ENCODE peak calls at places on chromosomes 7 and 10, in seven cellular contexts. One of them, this sample, is unnamed.

GRCh38 chr7:90459888-90460287 is 9.6 kb upstream of the PTTG1IP2 start:
- DNase-seq in stomach: no peak
- DNase-seq in gastrocnemius medialis: no peak
- DNase-seq in trophoblast cell: no peak
- DNase-seq in HCT116: no peak
- DNase-seq in SJSA1: no peak
- DNase-seq in A549: peak; percentile 6
- DNase-seq in this sample: no peak

GRCh38 chr7:78620931-78621330 is 822.4 kb downstream of the PHTF2 start:
- DNase-seq in stomach: no peak
- DNase-seq in gastrocnemius medialis: no peak
- DNase-seq in trophoblast cell: no peak
- DNase-seq in HCT116: no peak
- DNase-seq in SJSA1: no peak
- DNase-seq in A549: peak; percentile 5
- DNase-seq in this sample: peak; percentile 10

GRCh38 chr7:132393789-132394261 is 182.4 kb downstream of the PLXNA4 start:
- DNase-seq in stomach: peak; percentile 60
- DNase-seq in gastrocnemius medialis: peak; percentile 11
- DNase-seq in trophoblast cell: no peak
- DNase-seq in HCT116: no peak
- DNase-seq in SJSA1: no peak
- DNase-seq in A549: no peak
- DNase-seq in this sample: no peak

GRCh38 chr7:39622609-39623311 is 612 bp upstream of the RALA start:
- DNase-seq in stomach: no peak
- DNase-seq in gastrocnemius medialis: peak; percentile 10
- DNase-seq in trophoblast cell: peak; percentile 21
- DNase-seq in HCT116: no peak
- DNase-seq in SJSA1: no peak
- DNase-seq in A549: no peak
- DNase-seq in this sample: no peak

GRCh38 chr7:39580150-39580874 is 14.1 kb downstream of the YAE1 start:
- DNase-seq in stomach: peak; percentile 83
- DNase-seq in gastrocnemius medialis: peak; percentile 59
- DNase-seq in trophoblast cell: peak; percentile 81
- DNase-seq in HCT116: peak; percentile 87
- DNase-seq in SJSA1: peak; percentile 65
- DNase-seq in A549: peak; percentile 94
- DNase-seq in this sample: peak; percentile 89

GRCh38 chr7:48718731-48719387 is 205.5 kb upstream of the CDC14C start:
- DNase-seq in stomach: no peak
- DNase-seq in gastrocnemius medialis: no peak
- DNase-seq in trophoblast cell: no peak
- DNase-seq in HCT116: no peak
- DNase-seq in SJSA1: no peak
- DNase-seq in A549: no peak
- DNase-seq in this sample: no peak

GRCh38 chr7:28759373-28760013 is 198.6 kb downstream of the TRIL start:
- DNase-seq in stomach: no peak
- DNase-seq in gastrocnemius medialis: no peak
- DNase-seq in trophoblast cell: peak; percentile 24
- DNase-seq in HCT116: no peak
- DNase-seq in SJSA1: peak; percentile 47
- DNase-seq in A549: no peak
- DNase-seq in this sample: no peak

GRCh38 chr10:80504897-80505465 is 32.7 kb upstream of the SH2D4B start:
- DNase-seq in stomach: no peak
- DNase-seq in gastrocnemius medialis: no peak
- DNase-seq in trophoblast cell: peak; percentile 97
- DNase-seq in HCT116: no peak
- DNase-seq in SJSA1: no peak
- DNase-seq in A549: no peak
- DNase-seq in this sample: no peak

GRCh38 chr7:1329261-1329660 is 96.6 kb downstream of the UNCX start:
- DNase-seq in stomach: no peak
- DNase-seq in gastrocnemius medialis: no peak
- DNase-seq in trophoblast cell: no peak
- DNase-seq in HCT116: no peak
- DNase-seq in SJSA1: no peak
- DNase-seq in A549: no peak
- DNase-seq in this sample: no peak

GRCh38 chr10:29828978-29829377 is 194.2 kb upstream of the SVIL start:
- DNase-seq in stomach: no peak
- DNase-seq in gastrocnemius medialis: no peak
- DNase-seq in trophoblast cell: no peak
- DNase-seq in HCT116: no peak
- DNase-seq in SJSA1: no peak
- DNase-seq in A549: no peak
- DNase-seq in this sample: no peak

GRCh38 chr7:97005764-97006145 is 402 bp downstream of the DLX6 start:
- DNase-seq in stomach: no peak
- DNase-seq in gastrocnemius medialis: no peak
- DNase-seq in trophoblast cell: no peak
- DNase-seq in HCT116: no peak
- DNase-seq in SJSA1: no peak
- DNase-seq in A549: no peak
- DNase-seq in this sample: no peak

GRCh38 chr7:7099584-7100014 is 82.7 kb upstream of the C1GALT1 start:
- DNase-seq in stomach: peak; percentile 76
- DNase-seq in gastrocnemius medialis: peak; percentile 39
- DNase-seq in trophoblast cell: peak; percentile 92
- DNase-seq in HCT116: peak; percentile 86
- DNase-seq in SJSA1: peak; percentile 96
- DNase-seq in A549: peak; percentile 79
- DNase-seq in this sample: peak; percentile 99

GRCh38 chr7:91031757-91032156 is 232.5 kb upstream of the FZD1 start:
- DNase-seq in stomach: no peak
- DNase-seq in gastrocnemius medialis: no peak
- DNase-seq in trophoblast cell: no peak
- DNase-seq in HCT116: no peak
- DNase-seq in SJSA1: no peak
- DNase-seq in A549: no peak
- DNase-seq in this sample: no peak

GRCh38 chr7:5451391-5451790 is 27.8 kb upstream of the TNRC18 start:
- DNase-seq in stomach: no peak
- DNase-seq in gastrocnemius medialis: no peak
- DNase-seq in trophoblast cell: no peak
- DNase-seq in HCT116: no peak
- DNase-seq in SJSA1: no peak
- DNase-seq in A549: no peak
- DNase-seq in this sample: no peak

GRCh38 chr10:69845574-69846251 is 44.0 kb downstream of the COL13A1 start:
- DNase-seq in stomach: no peak
- DNase-seq in gastrocnemius medialis: peak; percentile 71
- DNase-seq in trophoblast cell: no peak
- DNase-seq in HCT116: no peak
- DNase-seq in SJSA1: peak; percentile 90
- DNase-seq in A549: peak; percentile 29
- DNase-seq in this sample: peak; percentile 79

DNA sequence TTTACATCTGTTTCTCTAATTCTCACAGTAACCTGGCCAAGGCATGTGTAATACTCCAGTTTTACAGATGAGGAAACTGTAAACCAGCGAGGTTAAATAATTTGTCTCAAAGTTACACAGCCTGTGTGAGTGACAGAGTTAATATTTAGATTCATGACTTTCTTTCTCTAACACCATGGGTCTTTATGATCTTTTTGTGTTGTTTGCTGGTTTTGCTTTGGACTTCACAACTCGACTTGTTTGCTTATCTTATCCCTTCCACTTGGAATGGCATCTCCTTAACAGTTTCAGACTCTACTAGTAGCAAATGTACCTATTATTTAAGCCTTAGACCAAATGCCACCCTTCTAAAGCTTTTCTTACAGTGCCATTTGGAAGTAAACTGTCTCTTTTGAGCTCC is 34.4 kb downstream of the MXI1 start:
- DNase-seq in stomach: no peak
- DNase-seq in gastrocnemius medialis: no peak
- DNase-seq in trophoblast cell: no peak
- DNase-seq in HCT116: no peak
- DNase-seq in SJSA1: no peak
- DNase-seq in A549: no peak
- DNase-seq in this sample: no peak
- H3K4me3 ChIP-seq in stomach: no peak overlapping the region
- H3K4me3 ChIP-seq in gastrocnemius medialis: no peak overlapping the region
- H3K4me3 ChIP-seq in trophoblast cell: no peak overlapping the region
- H3K4me3 ChIP-seq in HCT116: no peak overlapping the region
- H3K4me3 ChIP-seq in SJSA1: no peak overlapping the region
- H3K4me3 ChIP-seq in A549: no peak overlapping the region
- H3K4me3 ChIP-seq in this sample: no peak overlapping the region

GRCh38 chr10:133159611-133159949 is 439 bp upstream of the KNDC1 start:
- DNase-seq in stomach: no peak
- DNase-seq in gastrocnemius medialis: no peak
- DNase-seq in trophoblast cell: no peak
- DNase-seq in HCT116: no peak
- DNase-seq in SJSA1: no peak
- DNase-seq in A549: no peak
- DNase-seq in this sample: no peak
- H3K4me3 ChIP-seq in stomach: peak overlapping the region; percentile 58
- H3K4me3 ChIP-seq in gastrocnemius medialis: no peak overlapping the region
- H3K4me3 ChIP-seq in trophoblast cell: no peak overlapping the region
- H3K4me3 ChIP-seq in HCT116: no peak overlapping the region
- H3K4me3 ChIP-seq in SJSA1: no peak overlapping the region
- H3K4me3 ChIP-seq in A549: peak overlapping the region; percentile 88
- H3K4me3 ChIP-seq in this sample: peak overlapping the region; percentile 43

DNA sequence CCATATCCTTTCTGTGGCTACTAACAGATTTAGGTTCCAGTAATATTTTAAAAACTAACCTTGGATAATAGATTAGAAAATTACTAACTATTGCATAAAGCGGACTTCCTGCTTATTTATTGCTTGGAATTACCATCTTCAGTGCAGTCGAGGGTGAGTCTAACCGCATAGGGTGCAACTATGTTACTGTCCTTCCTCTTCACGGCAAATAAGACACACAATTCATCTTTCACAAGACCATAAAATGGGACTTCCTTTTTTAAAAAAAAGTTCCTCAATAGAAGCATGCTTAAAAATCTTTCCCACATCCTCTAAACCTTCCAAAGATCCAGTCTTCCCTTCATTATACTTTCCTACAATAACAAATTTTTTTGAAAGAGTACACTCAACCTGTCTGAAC is 2.1 kb downstream of the SLC25A40 start:
- DNase-seq in stomach: no peak
- DNase-seq in gastrocnemius medialis: no peak
- DNase-seq in trophoblast cell: no peak
- DNase-seq in HCT116: no peak
- DNase-seq in SJSA1: no peak
- DNase-seq in A549: no peak
- DNase-seq in this sample: no peak
- H3K4me3 ChIP-seq in stomach: no peak overlapping the region
- H3K4me3 ChIP-seq in gastrocnemius medialis: no peak overlapping the region
- H3K4me3 ChIP-seq in trophoblast cell: no peak overlapping the region
- H3K4me3 ChIP-seq in HCT116: no peak overlapping the region
- H3K4me3 ChIP-seq in SJSA1: no peak overlapping the region
- H3K4me3 ChIP-seq in A549: no peak overlapping the region
- H3K4me3 ChIP-seq in this sample: no peak overlapping the region

GRCh38 chr7:23529262-23529859 is 2.4 kb downstream of the TRA2A start:
- DNase-seq in stomach: no peak
- DNase-seq in gastrocnemius medialis: no peak
- DNase-seq in trophoblast cell: no peak
- DNase-seq in HCT116: no peak
- DNase-seq in SJSA1: no peak
- DNase-seq in A549: no peak
- DNase-seq in this sample: no peak
- H3K4me3 ChIP-seq in stomach: no peak overlapping the region
- H3K4me3 ChIP-seq in gastrocnemius medialis: peak overlapping the region; percentile 79
- H3K4me3 ChIP-seq in trophoblast cell: no peak overlapping the region
- H3K4me3 ChIP-seq in HCT116: no peak overlapping the region
- H3K4me3 ChIP-seq in SJSA1: no peak overlapping the region
- H3K4me3 ChIP-seq in A549: peak overlapping the region; percentile 74
- H3K4me3 ChIP-seq in this sample: no peak overlapping the region

This sample was measured in LNCaP clone FGC.